ENCODE peak calls at places on chromosomes 3 and 15, in six cellular contexts. B is adipocyte; M is MM.1S; C is NCI-H446 treated with DMSO at 0.1 percent for 48 hours; W is kidney glomerular epithelial cell; Q is effector memory CD4-positive, alpha-beta T cell. S is an unnamed sample.
A peak's percentile ranks its signal among the peaks of the same experiment; 100 is the strongest.

GRCh38 chr3:177547953-177548352 is 350.7 kb upstream of the TBL1XR1 start:
- DNase-seq in M (no peak), B (no peak), Q (no peak), W (no peak), C (no peak), S (no peak)

GRCh38 chr3:154170300-154170699 is 49.1 kb downstream of the ARHGEF26 start:
- DNase-seq in M (peak; percentile 17), B (no peak), Q (no peak), W (no peak), C (no peak), S (peak; percentile 12)

GRCh38 chr3:146221276-146221675 is 29.6 kb downstream of the PLSCR4 start:
- DNase-seq in C (no peak), M (no peak), Q (no peak), W (no peak), B (peak; percentile 29), S (no peak)

GRCh38 chr3:183489455-183490210 is 61.2 kb upstream of the MCF2L2 start:
- DNase-seq in Q (no peak), M (no peak), B (peak; percentile 71), C (no peak), W (no peak), S (peak; percentile 39)

GRCh38 chr3:26589678-26590077 is 32.9 kb upstream of the LRRC3B start:
- DNase-seq in M (no peak), W (no peak), Q (no peak), B (no peak), C (no peak), S (no peak)

GRCh38 chr3:188727052-188727451 is 444.7 kb upstream of the TPRG1 start:
- DNase-seq in C (no peak), W (no peak), Q (no peak), M (no peak), B (no peak), S (no peak)

GRCh38 chr3:109939817-109940216 is 602.5 kb upstream of the DPPA4 start:
- DNase-seq in M (no peak), W (no peak), Q (no peak), B (no peak), C (no peak), S (no peak)

GRCh38 chr3:178182337-178182761 is 353.9 kb upstream of the KCNMB2 start:
- DNase-seq in B (no peak), Q (no peak), W (no peak), M (no peak), C (peak; percentile 83), S (no peak)

GRCh38 chr15:29135702-29136426 is 133.8 kb downstream of the NSMCE3 start:
- DNase-seq in C (no peak), Q (no peak), W (no peak), B (no peak), M (no peak), S (no peak)

GRCh38 chr3:197576838-197577237 is 21.1 kb upstream of the BDH1 start:
- DNase-seq in C (no peak), M (no peak), Q (no peak), W (no peak), B (no peak), S (no peak)

S was measured in esophagus muscularis mucosa.